ENCODE peak calls at places on chromosomes 12 and 14, in five cellular contexts. A is upper lobe of right lung, W is tibial artery, V is OCI-LY7, U is tibial nerve. R is an unnamed sample. For H3K9me3, the result is how much of the 10 kb centered on the place peaks cover.

GRCh38 chr12:47082963-47083621 is 3.3 kb upstream of the AMIGO2 start:
- DNase-seq in W (no peak), V (no peak), U (peak), A (no peak), R (no peak)

GRCh38 chr14:74141703-74142102 is 56.9 kb downstream of the LIN52 start:
- DNase-seq in A (no peak), U (peak), V (no peak), W (peak), R (peak)

GRCh38 chr12:40378721-40379120 is 153.9 kb downstream of the LRRK2 start:
- DNase-seq in A (no peak), V (no peak), W (no peak), U (no peak), R (no peak)

GRCh38 chr12:101859664-101860607 is 17.4 kb upstream of the DRAM1 start:
- DNase-seq in A (no peak), W (no peak), U (no peak), V (no peak), R (no peak)

GRCh38 chr14:73502017-73502619 is 11.4 kb downstream of the RIOX1 start:
- DNase-seq in A (no peak), U (no peak), V (no peak), W (no peak), R (no peak)

GRCh38 chr12:46101121-46101869 is 110.9 kb upstream of the SCAF11 start:
- DNase-seq in A (no peak), V (no peak), U (no peak), W (no peak), R (no peak)

GRCh38 chr12:41932470-41932991 is 212.1 kb downstream of the GXYLT1 start:
- DNase-seq in U (peak), W (peak), V (peak), A (peak), R (peak)

GRCh38 chr12:52720487-52720886 is 17.2 kb upstream of the KRT77 start:
- DNase-seq in A (no peak), U (no peak), V (no peak), W (no peak), R (no peak)

GRCh38 chr12:42893802-42894201 is 304.3 kb upstream of the PRICKLE1 start:
- DNase-seq in V (no peak), U (no peak), A (no peak), W (no peak), R (no peak)

GRCh38 chr12:107478881-107479280 is 206.7 kb upstream of the PWP1 start:
- DNase-seq in V (no peak), A (no peak), U (no peak), W (no peak), R (no peak)

GRCh38 chr12:32891956-32892355 is 4.6 kb downstream of the PKP2 start:
- DNase-seq in W (no peak), V (no peak), U (no peak), A (no peak), R (no peak)

GRCh38 chr14:87181288-87181687 is 811.7 kb downstream of the GALC start:
- DNase-seq in U (no peak), W (no peak), V (no peak), A (no peak), R (no peak)

GRCh38 chr12:47767197-47767724 is 5.8 kb upstream of the SLC48A1 start:
- DNase-seq in U (no peak), A (no peak), V (peak), W (no peak), R (no peak)

GRCh38 chr14:67187210-67187609 is 2.0 kb upstream of the GARIN2 start:
- DNase-seq in W (no peak), U (no peak), A (no peak), V (no peak), R (no peak)

GRCh38 chr12:31033681-31034080 is 40.0 kb upstream of the DDX11 start:
- DNase-seq in W (no peak), A (no peak), U (no peak), V (no peak), R (no peak)

GRCh38 chr12:98127336-98127679 is 388.1 kb upstream of the TMPO start:
- DNase-seq in U (no peak), V (no peak), W (no peak), A (no peak), R (no peak)

GRCh38 chr12:79400481-79400880 is 290.3 kb downstream of the PAWR start:
- DNase-seq in A (no peak), V (no peak), W (no peak), U (no peak), R (no peak)

GRCh38 chr14:70289138-70289537 is 70.3 kb downstream of the COX16 start:
- DNase-seq in A (no peak), W (no peak), V (no peak), U (no peak), R (no peak)

GRCh38 chr12:75908961-75909699 is 122.4 kb downstream of the PHLDA1 start:
- DNase-seq in U (peak), V (no peak), W (peak), A (no peak), R (peak)

GRCh38 chr12:116067892-116068291 is 209.6 kb downstream of the MED13L start:
- DNase-seq in W (no peak), A (no peak), V (no peak), U (no peak), R (no peak)

GRCh38 chr12:108468149-108468968 is 46.7 kb upstream of the FICD start:
- DNase-seq in W (no peak), U (peak), V (peak), A (no peak), R (no peak)

GRCh38 chr12:43882578-43883178 is 46.8 kb downstream of the TMEM117 start:
- DNase-seq in W (no peak), A (no peak), U (peak), V (peak), R (no peak)

GRCh38 chr12:109608796-109609195 is 35.2 kb downstream of the MVK start:
- DNase-seq in V (no peak), A (no peak), W (no peak), U (no peak), R (no peak)

GRCh38 chr12:107684990-107685359 is 624 bp upstream of the PWP1 start:
- DNase-seq in A (no peak), U (no peak), W (no peak), V (peak), R (no peak)

GRCh38 chr14:41022932-41023331 is 583.7 kb upstream of the LRFN5 start:
- DNase-seq in A (no peak), W (no peak), U (no peak), V (no peak), R (no peak)

GRCh38 chr12:116133149-116133548 is 144.3 kb downstream of the MED13L start:
- DNase-seq in U (no peak), V (no peak), W (no peak), A (no peak), R (no peak)

GRCh38 chr12:69329669-69330428 is 18.3 kb upstream of the LYZ start:
- DNase-seq in V (peak), W (no peak), A (no peak), U (no peak), R (no peak)

GRCh38 chr12:754871-755562 is 2.6 kb downstream of the WNK1 start:
- DNase-seq in U (no peak), W (no peak), A (no peak), V (peak), R (no peak)

GRCh38 chr12:28026701-28027100 is 54.2 kb upstream of the PTHLH start:
- DNase-seq in V (no peak), W (no peak), A (no peak), U (no peak), R (no peak)

GRCh38 chr12:82923935-82924334 is 237.2 kb downstream of the TMTC2 start:
- DNase-seq in V (no peak), U (no peak), A (no peak), W (no peak), R (no peak)

GRCh38 chr12:49636979-49637378 is 13.6 kb downstream of the PRPF40B start:
- DNase-seq in W (peak), V (peak), U (peak), A (no peak), R (peak)

DNA sequence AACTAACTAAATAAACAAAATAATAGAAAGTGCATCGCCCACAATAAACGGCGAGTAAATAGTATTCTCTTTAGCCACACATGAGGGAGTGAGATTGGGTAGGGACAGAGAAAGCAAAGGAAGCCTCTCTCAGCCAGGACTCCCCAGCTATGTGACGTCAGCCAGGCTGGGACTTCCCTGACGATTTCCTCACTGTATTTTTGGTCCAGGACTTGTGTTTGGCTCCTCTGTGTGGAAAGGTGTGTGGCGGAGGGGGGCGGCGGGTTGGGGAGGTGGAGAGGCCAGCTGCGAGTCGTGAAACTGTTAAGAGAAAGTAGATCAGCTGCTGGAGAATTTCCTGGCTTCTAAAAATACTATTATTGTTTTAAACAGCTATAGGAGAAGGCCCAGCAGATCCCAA is 1124.6 kb downstream of the AACS start:
- DNase-seq in W (no peak), U (no peak), A (no peak), V (no peak), R (no peak)
- H3K4me3 ChIP-seq in W (no peak), U (no peak), A (no peak), V (no peak), R (no peak)

DNA sequence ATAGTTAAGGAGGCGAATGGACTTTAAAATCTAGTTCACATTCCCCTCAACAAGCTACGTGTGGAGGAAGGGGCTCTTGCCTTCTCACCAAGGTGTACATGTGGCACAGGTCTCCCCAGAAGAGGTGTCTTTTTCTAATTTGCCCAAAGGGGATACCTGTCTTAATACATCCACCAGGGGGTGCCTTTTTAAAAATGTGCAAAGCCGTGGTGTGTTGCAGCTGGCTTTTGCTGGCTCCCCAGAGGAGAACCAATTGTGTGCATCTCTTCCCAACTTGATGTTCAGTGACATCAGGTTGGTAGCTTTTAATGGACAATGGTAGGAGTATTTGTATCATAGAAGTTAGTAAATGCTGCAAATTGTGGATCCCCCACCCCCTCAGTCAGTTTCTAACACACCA is 33.8 kb downstream of the CREBL2 start:
- DNase-seq in A (no peak), V (peak), U (no peak), W (no peak), R (no peak)
- H3K9me3 ChIP-seq in A (under half), V (under half), U (under half), W (under half), R (under half)

DNA sequence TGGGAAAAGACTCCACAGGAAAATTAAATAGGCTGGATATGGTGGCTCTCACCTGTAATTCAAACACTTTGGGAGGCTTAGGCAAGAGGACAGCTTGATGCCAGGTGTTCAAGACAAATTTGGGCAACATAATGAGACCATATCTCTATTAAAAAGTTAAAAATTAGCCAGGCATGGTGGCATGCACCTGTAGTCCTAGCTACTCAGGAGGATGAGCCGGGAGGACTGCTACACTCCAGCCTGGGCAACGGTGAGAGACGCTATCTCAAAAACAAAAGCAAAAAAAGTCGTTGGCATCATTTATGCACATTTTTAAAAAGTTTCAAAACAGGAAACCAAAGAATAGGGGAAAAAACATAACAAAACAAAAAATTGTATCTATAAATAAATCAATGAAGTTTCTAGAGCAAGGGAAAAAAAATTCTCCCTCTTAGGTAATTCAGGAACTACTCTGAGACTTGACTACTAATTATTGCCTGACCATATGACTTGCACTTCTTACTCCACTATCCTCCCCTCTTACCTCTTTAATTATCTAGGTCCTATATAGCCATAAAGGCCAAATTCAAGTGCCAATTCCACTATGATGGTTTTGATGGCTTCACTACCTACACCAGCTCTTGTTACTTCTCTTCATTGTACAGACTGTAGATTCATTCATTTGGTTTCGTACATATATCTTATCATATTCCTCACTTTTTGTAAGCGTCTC is 1.6 kb downstream of the METTL3 start:
- DNase-seq in A (no peak), V (no peak), U (no peak), W (no peak), R (no peak)
- H3K4me3 ChIP-seq in A (peak), V (peak), U (no peak), W (peak), R (peak)

DNA sequence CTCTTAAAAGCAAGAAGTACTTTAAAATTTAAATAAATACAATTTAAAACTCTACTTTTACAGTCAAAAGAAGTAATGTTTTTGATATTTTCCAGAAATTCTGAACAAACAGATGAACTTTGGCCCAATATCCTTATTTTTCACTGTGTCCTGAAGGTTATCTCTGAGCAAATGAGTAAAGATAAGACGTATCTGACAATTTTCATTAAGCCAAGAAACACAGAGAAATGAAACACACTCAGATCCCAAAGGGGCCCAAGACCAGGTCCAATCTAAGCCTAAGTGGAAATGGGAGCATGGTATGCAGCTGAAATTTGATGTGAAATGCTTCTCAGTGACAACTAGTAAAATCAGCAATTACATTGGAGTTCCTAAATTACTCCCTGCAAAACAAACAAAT is 105.6 kb upstream of the COCH start:
- DNase-seq in U (no peak), V (no peak), A (no peak), W (no peak), R (no peak)
- H3K9me3 ChIP-seq in U (under half), V (under half), A (under half), W (under half), R (under half)

GRCh38 chr14:105501504-105502291 is 10.7 kb downstream of the TEDC1 start:
- DNase-seq in U (no peak), A (peak), V (no peak), W (no peak), R (no peak)

GRCh38 chr14:105502446-105503295 is 11.6 kb downstream of the TEDC1 start:
- DNase-seq in A (peak), W (no peak), U (no peak), V (no peak), R (no peak)

GRCh38 chr14:105500036-105500725 is 9.1 kb downstream of the TEDC1 start:
- DNase-seq in A (peak), W (no peak), V (no peak), U (no peak), R (no peak)

GRCh38 chr14:105499256-105500035 is 8.4 kb downstream of the TEDC1 start:
- DNase-seq in U (no peak), W (no peak), V (no peak), A (no peak), R (no peak)

DNA sequence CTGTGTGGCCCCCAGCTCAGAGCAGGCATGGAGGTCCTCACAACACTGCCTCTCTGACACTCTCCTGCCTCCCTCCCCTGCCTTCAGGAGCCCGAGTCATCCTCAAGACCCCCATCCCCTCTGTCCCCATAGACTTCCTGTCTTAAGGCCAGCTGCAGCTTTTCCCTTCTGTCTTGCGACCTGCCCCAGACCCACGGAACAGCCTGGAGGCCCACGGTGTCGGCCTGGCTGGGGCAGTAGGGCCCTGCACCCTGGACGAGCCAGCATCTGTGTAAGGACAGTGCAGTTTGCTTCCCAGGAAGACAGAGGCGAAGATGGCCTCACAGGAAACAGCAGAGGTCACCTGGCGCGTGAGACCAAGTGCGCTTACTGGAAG is 9.7 kb downstream of the TEDC1 start:
- DNase-seq in U (no peak), V (no peak), W (no peak), A (peak), R (no peak)
- H3K4me3 ChIP-seq in U (no peak), V (no peak), W (no peak), A (no peak), R (no peak)

GRCh38 chr14:31898835-31899528 is 178.1 kb upstream of the ARHGAP5 start:
- DNase-seq in V (no peak), A (no peak), W (no peak), U (no peak), R (no peak)
- H3K9me3 ChIP-seq in V (under half), A (under half), W (under half), U (under half), R (under half)

DNA sequence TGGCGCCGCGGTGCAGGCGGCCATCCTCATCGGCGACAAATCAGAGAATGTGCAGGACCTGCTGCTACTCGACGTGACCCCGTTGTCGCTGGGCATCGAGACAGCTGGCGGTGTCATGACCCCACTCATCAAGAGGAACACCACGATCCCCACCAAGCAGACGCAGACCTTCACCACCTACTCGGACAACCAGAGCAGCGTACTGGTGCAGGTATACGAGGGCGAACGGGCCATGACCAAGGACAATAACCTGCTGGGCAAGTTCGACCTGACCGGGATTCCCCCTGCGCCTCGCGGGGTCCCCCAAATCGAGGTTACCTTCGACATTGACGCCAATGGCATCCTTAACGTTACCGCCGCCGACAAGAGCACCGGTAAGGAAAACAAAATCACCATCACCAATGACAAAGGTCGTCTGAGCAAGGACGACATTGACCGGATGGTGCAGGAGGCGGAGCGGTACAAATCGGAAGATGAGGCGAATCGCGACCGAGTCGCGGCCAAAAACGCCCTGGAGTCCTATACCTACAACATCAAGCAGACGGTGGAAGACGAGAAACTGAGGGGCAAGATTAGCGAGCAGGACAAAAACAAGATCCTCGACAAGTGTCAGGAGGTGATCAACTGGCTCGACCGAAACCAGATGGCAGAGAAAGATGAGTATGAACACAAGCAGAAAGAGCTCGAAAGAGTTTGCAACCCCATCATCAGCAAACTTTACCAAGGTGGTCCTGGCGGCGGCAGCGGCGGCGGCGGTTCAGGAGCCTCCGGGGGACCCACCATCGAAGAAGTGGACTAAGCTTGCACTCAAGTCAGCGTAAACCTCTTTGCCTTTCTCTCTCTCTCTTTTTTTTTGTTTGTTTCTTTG is 1.7 kb downstream of the HSPA2 start:
- DNase-seq in V (no peak), A (no peak), W (no peak), U (no peak), R (no peak)
- H3K4me3 ChIP-seq in V (no peak), A (peak), W (peak), U (peak), R (peak)

DNA sequence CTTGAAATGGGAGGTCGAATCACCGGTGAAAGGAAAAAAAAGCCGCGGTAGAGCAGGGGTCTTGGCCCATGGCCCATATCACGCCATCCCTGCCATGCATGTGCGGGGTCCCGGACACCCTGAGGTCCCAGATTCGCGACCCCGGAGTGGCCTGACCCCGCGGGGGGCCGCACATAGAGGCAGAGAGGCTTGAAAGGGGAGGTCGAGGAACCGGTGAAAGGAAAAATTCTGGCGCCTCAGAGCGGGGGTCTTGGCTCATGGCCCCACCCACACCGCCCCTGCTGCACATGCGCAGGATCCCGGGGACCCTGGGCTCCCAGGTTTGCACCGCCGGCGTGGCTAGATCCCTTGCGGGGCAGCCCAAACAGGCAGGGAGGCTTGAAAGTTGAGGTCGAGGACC is 319.8 kb downstream of the ALG10 start:
- DNase-seq in V (no peak), A (no peak), W (no peak), U (no peak), R (no peak)
- H3K9me3 ChIP-seq in V (under half), A (under half), W (half or more), U (half or more), R (under half)

GRCh38 chr12:55771736-55772135 is 28.8 kb downstream of the GDF11 start:
- DNase-seq in A (no peak), W (no peak), U (no peak), V (no peak), R (no peak)
- H3K4me3 ChIP-seq in A (no peak), W (no peak), U (no peak), V (no peak), R (no peak)

GRCh38 chr14:44981198-44981597 is 19.2 kb downstream of the TOGARAM1 start:
- DNase-seq in U (no peak), V (no peak), A (no peak), W (no peak), R (no peak)
- H3K9me3 ChIP-seq in U (under half), V (under half), A (under half), W (under half), R (under half)

R was measured in gastrocnemius medialis.